ENCODE peak calls at places on chromosome 18, in nine cellular contexts. X is PC-3; D is fibroblast of lung; V is psoas muscle; Z is OCI-LY7; Y is astrocyte; W is heart right ventricle; L is tibial nerve; K is naive thymus-derived CD4-positive, alpha-beta T cell. T is an unnamed sample.

GRCh38 chr18:7877609-7878008 is 310.5 kb downstream of the PTPRM start:
- DNase-seq in X (peak; percentile 91), D (no peak), V (no peak), Z (no peak), Y (no peak), W (no peak), L (no peak), K (no peak), T (no peak)

GRCh38 chr18:35030234-35030989 is 10.8 kb upstream of the MAPRE2 start:
- DNase-seq in X (no peak), D (no peak), V (no peak), Z (peak; percentile 28), Y (no peak), W (no peak), L (no peak), K (peak; percentile 72), T (no peak)

GRCh38 chr18:13611616-13612110 is 114.7 kb downstream of the FAM210A start:
- DNase-seq in X (no peak), D (peak; percentile 42), V (peak; percentile 71), Z (no peak), Y (peak; percentile 55), W (peak; percentile 64), L (no peak), K (no peak), T (peak; percentile 73)

GRCh38 chr18:57438669-57439616 is 3.8 kb downstream of the ONECUT2 start:
- DNase-seq in X (no peak), D (no peak), V (no peak), Z (no peak), Y (no peak), W (no peak), L (no peak), K (no peak), T (no peak)

GRCh38 chr18:2903006-2903405 is 56.2 kb downstream of the EMILIN2 start:
- DNase-seq in X (peak; percentile 68), D (peak; percentile 86), V (peak; percentile 83), Z (no peak), Y (peak; percentile 52), W (peak; percentile 66), L (peak; percentile 50), K (no peak), T (no peak)

GRCh38 chr18:31648966-31649429 is 35.4 kb downstream of the B4GALT6 start:
- DNase-seq in X (peak; percentile 83), D (peak; percentile 23), V (no peak), Z (no peak), Y (peak; percentile 68), W (no peak), L (no peak), K (no peak), T (no peak)

GRCh38 chr18:30903566-30903965 is 139.0 kb downstream of the DSC3 start:
- DNase-seq in X (peak; percentile 93), D (peak; percentile 2), V (no peak), Z (no peak), Y (peak; percentile 88), W (no peak), L (no peak), K (no peak), T (no peak)

GRCh38 chr18:42038936-42039335 is 83.9 kb downstream of the PIK3C3 start:
- DNase-seq in X (no peak), D (peak; percentile 59), V (no peak), Z (no peak), Y (peak; percentile 98), W (no peak), L (no peak), K (no peak), T (no peak)

GRCh38 chr18:47166235-47166634 is 9.9 kb downstream of the IER3IP1 start:
- DNase-seq in X (no peak), D (no peak), V (no peak), Z (no peak), Y (no peak), W (no peak), L (no peak), K (no peak), T (no peak)

GRCh38 chr18:79912409-79912991 is 39.0 kb downstream of the SLC66A2 start:
- DNase-seq in X (no peak), D (peak; percentile 17), V (peak; percentile 80), Z (no peak), Y (peak; percentile 56), W (no peak), L (no peak), K (peak; percentile 55), T (no peak)

GRCh38 chr18:75305984-75306383 is 95.4 kb downstream of the TSHZ1 start:
- DNase-seq in X (no peak), D (no peak), V (no peak), Z (no peak), Y (no peak), W (no peak), L (no peak), K (no peak), T (no peak)

GRCh38 chr18:52510139-52510538 is 170.1 kb downstream of the DCC start:
- DNase-seq in X (no peak), D (no peak), V (no peak), Z (no peak), Y (no peak), W (no peak), L (no peak), K (no peak), T (no peak)

GRCh38 chr18:29892960-29893558 is 1149.5 kb downstream of the DSC3 start:
- DNase-seq in X (peak; percentile 48), D (no peak), V (no peak), Z (peak; percentile 0), Y (no peak), W (no peak), L (no peak), K (no peak), T (no peak)

GRCh38 chr18:48996041-48996440 is 45.3 kb upstream of the SMAD7 start:
- DNase-seq in X (no peak), D (no peak), V (peak; percentile 5), Z (no peak), Y (no peak), W (no peak), L (no peak), K (no peak), T (no peak)

GRCh38 chr18:48997681-48997984 is 46.9 kb upstream of the SMAD7 start:
- DNase-seq in X (peak; percentile 58), D (no peak), V (no peak), Z (no peak), Y (no peak), W (no peak), L (no peak), K (no peak), T (no peak)

GRCh38 chr18:48996901-48997463 is 46.2 kb upstream of the SMAD7 start:
- DNase-seq in X (peak; percentile 66), D (peak; percentile 74), V (peak; percentile 36), Z (no peak), Y (peak; percentile 89), W (no peak), L (no peak), K (peak; percentile 76), T (no peak)

GRCh38 chr18:48999569-48999968 is 48.8 kb upstream of the SMAD7 start:
- DNase-seq in X (no peak), D (no peak), V (peak; percentile 2), Z (no peak), Y (no peak), W (no peak), L (no peak), K (no peak), T (no peak)

DNA sequence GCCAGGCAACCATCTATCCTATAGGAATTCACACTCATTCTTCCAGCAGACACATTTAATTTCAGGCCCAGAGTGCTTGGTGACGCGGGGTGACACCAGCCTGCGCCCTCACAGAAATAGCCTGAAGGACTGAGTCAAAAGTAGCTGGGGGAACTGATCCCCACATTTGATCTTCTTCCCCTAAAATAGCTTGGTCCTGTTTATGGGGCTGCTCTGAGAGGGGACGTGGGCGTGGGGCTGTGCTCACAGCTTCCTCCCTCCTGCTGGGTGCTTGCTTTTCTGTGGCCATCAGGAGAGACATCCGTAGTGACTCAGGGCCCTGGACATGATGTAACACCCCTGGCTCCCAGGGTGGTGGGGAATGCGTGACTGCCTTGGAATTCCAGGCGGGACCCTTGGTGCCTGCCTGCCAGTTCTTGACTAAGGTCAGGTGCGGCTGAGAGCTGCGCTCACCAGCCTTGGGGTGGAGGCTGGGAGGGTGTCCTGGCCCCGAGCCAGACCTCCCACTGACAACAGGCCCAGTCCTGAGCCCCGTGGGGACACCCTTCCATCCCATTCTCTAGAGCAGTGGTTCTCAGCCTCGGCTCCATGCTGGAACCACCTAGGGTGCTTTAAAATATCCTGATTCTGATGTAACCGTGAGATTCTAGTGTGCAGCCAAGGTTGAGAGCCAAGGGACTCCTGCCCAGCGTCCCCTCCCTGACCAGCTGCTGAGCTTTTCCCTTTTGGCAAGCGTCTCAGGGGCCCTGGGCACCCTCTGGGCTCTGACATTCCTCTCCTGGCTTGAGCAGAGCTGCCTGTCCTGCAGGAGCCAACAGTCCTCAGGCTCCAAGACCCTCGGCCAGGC is 47.4 kb upstream of the SMAD7 start:
- DNase-seq in X (peak; percentile 84), D (peak; percentile 85), V (peak; percentile 86), Z (no peak), Y (peak; percentile 97), W (peak; percentile 50), L (no peak), K (no peak), T (peak; percentile 93)
- H3K4me3 ChIP-seq in X (no peak overlapping the region), D (no peak overlapping the region), V (no peak overlapping the region), Z (no peak overlapping the region), Y (peak overlapping the region; percentile 29), W (no peak overlapping the region), L (no peak overlapping the region), K (no peak overlapping the region), T (no peak overlapping the region)

GRCh38 chr18:905948-906415 is 1.3 kb downstream of the ADCYAP1 start:
- DNase-seq in X (no peak), D (no peak), V (no peak), Z (no peak), Y (no peak), W (no peak), L (no peak), K (no peak), T (no peak)
- H3K9me3 ChIP-seq in X (no peaks in the 10 kb centered on the region), D (no peaks in the 10 kb centered on the region), V (no peaks in the 10 kb centered on the region), Z (no peaks in the 10 kb centered on the region), Y (peaks cover 2% of the 10 kb centered on the region), W (no peaks in the 10 kb centered on the region), L (no peaks in the 10 kb centered on the region), K (no peaks in the 10 kb centered on the region), T (peaks cover 1% of the 10 kb centered on the region)

GRCh38 chr18:60249388-60249787 is 123.2 kb downstream of the MC4R start:
- DNase-seq in X (no peak), D (no peak), V (no peak), Z (peak; percentile 42), Y (no peak), W (no peak), L (no peak), K (no peak), T (no peak)
- H3K27ac ChIP-seq in X (no peak overlapping the region), D (no peak overlapping the region), V (no peak overlapping the region), Z (peak overlapping the region; percentile 94), Y (no peak overlapping the region), W (no peak overlapping the region), L (no peak overlapping the region), K (no peak overlapping the region), T (no peak overlapping the region)

DNA sequence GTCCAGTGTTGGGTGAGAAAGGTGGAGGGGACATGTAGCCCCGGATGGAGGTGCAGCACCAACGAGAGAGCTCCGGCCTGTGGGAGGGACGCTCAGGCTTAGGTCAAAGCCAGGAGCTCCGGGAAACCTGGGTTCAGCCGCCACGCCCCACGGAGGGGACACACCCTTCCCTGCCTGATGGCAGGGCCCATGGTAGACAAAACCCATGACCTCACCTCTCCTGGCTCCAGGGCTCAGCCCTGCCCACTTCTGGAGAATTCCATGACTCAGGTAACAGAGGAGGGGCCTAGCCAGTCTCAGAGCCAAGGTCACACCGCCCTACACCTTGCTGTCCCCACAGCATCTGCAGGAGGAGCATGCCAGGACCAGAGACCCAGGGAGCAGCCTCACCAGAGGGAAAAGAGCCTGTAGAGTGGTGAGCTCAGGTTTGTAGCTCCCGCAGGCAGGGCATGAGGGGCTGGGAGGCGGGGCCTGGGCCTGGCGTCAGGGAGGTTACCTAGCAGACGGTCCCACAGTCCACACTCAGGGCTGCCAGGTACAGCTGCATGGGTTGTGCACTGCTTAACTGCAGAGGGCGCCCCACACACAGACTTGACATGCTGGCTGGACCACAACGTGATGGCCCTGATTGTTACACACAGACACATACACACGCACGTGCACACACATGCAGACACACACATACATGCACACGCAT is 70.8 kb upstream of the SMAD7 start:
- DNase-seq in X (peak; percentile 73), D (peak; percentile 31), V (peak; percentile 53), Z (peak; percentile 88), Y (no peak), W (peak; percentile 34), L (no peak), K (no peak), T (no peak)
- H3K4me3 ChIP-seq in X (peak overlapping the region; percentile 55), D (no peak overlapping the region), V (no peak overlapping the region), Z (peak overlapping the region; percentile 43), Y (no peak overlapping the region), W (no peak overlapping the region), L (no peak overlapping the region), K (no peak overlapping the region), T (no peak overlapping the region)

T was measured in aorta.